ENCODE peak calls at places on chromosomes 7 and 10, in ten cellular contexts. One of them, this sample, is unnamed.

GRCh38 chr10:1638889-1639418 is 98.4 kb downstream of the ADARB2 start:
- DNase-seq in AG09309: no peak
- DNase-seq in fibroblast of mammary gland: no peak
- DNase-seq in CD8-positive, alpha-beta T cell: no peak
- DNase-seq in A673: no peak
- DNase-seq in A549: no peak
- DNase-seq in endothelial cell: no peak
- DNase-seq in GM10248: no peak
- DNase-seq in HCT116: no peak
- DNase-seq in RWPE1: no peak
- DNase-seq in this sample: no peak

GRCh38 chr10:93379366-93380042 is 102.6 kb downstream of the MYOF start:
- DNase-seq in AG09309: no peak
- DNase-seq in fibroblast of mammary gland: peak
- DNase-seq in CD8-positive, alpha-beta T cell: no peak
- DNase-seq in A673: peak
- DNase-seq in A549: no peak
- DNase-seq in endothelial cell: no peak
- DNase-seq in GM10248: no peak
- DNase-seq in HCT116: no peak
- DNase-seq in RWPE1: peak
- DNase-seq in this sample: no peak

GRCh38 chr7:67731704-67732103 is 735.1 kb downstream of the TYW1 start:
- DNase-seq in AG09309: no peak
- DNase-seq in fibroblast of mammary gland: no peak
- DNase-seq in CD8-positive, alpha-beta T cell: no peak
- DNase-seq in A673: no peak
- DNase-seq in A549: no peak
- DNase-seq in endothelial cell: no peak
- DNase-seq in GM10248: no peak
- DNase-seq in HCT116: no peak
- DNase-seq in RWPE1: no peak
- DNase-seq in this sample: no peak

GRCh38 chr10:108204528-108205313 is 1040.2 kb upstream of the SORCS1 start:
- DNase-seq in AG09309: no peak
- DNase-seq in fibroblast of mammary gland: peak
- DNase-seq in CD8-positive, alpha-beta T cell: no peak
- DNase-seq in A673: peak
- DNase-seq in A549: no peak
- DNase-seq in endothelial cell: peak
- DNase-seq in GM10248: peak
- DNase-seq in HCT116: no peak
- DNase-seq in RWPE1: peak
- DNase-seq in this sample: peak

GRCh38 chr7:42236266-42237161 is 495 bp downstream of the GLI3 start:
- DNase-seq in AG09309: no peak
- DNase-seq in fibroblast of mammary gland: peak
- DNase-seq in CD8-positive, alpha-beta T cell: no peak
- DNase-seq in A673: peak
- DNase-seq in A549: peak
- DNase-seq in endothelial cell: peak
- DNase-seq in GM10248: peak
- DNase-seq in HCT116: no peak
- DNase-seq in RWPE1: peak
- DNase-seq in this sample: peak

GRCh38 chr10:15461353-15462108 is 90.4 kb upstream of the FAM171A1 start:
- DNase-seq in AG09309: peak
- DNase-seq in fibroblast of mammary gland: peak
- DNase-seq in CD8-positive, alpha-beta T cell: no peak
- DNase-seq in A673: no peak
- DNase-seq in A549: peak
- DNase-seq in endothelial cell: no peak
- DNase-seq in GM10248: no peak
- DNase-seq in HCT116: peak
- DNase-seq in RWPE1: no peak
- DNase-seq in this sample: peak

GRCh38 chr7:137287651-137288258 is 55.8 kb downstream of the PTN start:
- DNase-seq in AG09309: no peak
- DNase-seq in fibroblast of mammary gland: peak
- DNase-seq in CD8-positive, alpha-beta T cell: no peak
- DNase-seq in A673: peak
- DNase-seq in A549: no peak
- DNase-seq in endothelial cell: peak
- DNase-seq in GM10248: no peak
- DNase-seq in HCT116: no peak
- DNase-seq in RWPE1: no peak
- DNase-seq in this sample: no peak

GRCh38 chr7:11313801-11314200 is 340.1 kb downstream of the PHF14 start:
- DNase-seq in AG09309: no peak
- DNase-seq in fibroblast of mammary gland: no peak
- DNase-seq in CD8-positive, alpha-beta T cell: no peak
- DNase-seq in A673: no peak
- DNase-seq in A549: no peak
- DNase-seq in endothelial cell: no peak
- DNase-seq in GM10248: no peak
- DNase-seq in HCT116: no peak
- DNase-seq in RWPE1: no peak
- DNase-seq in this sample: no peak

GRCh38 chr7:94297397-94297838 is 97.3 kb upstream of the COL1A2 start:
- DNase-seq in AG09309: peak
- DNase-seq in fibroblast of mammary gland: peak
- DNase-seq in CD8-positive, alpha-beta T cell: no peak
- DNase-seq in A673: no peak
- DNase-seq in A549: no peak
- DNase-seq in endothelial cell: no peak
- DNase-seq in GM10248: no peak
- DNase-seq in HCT116: no peak
- DNase-seq in RWPE1: peak
- DNase-seq in this sample: no peak

GRCh38 chr10:98041352-98042043 is 11.1 kb upstream of the CRTAC1 start:
- DNase-seq in AG09309: peak
- DNase-seq in fibroblast of mammary gland: peak
- DNase-seq in CD8-positive, alpha-beta T cell: peak
- DNase-seq in A673: peak
- DNase-seq in A549: peak
- DNase-seq in endothelial cell: peak
- DNase-seq in GM10248: peak
- DNase-seq in HCT116: peak
- DNase-seq in RWPE1: peak
- DNase-seq in this sample: peak

GRCh38 chr7:129610709-129611245 is 743 bp upstream of the NRF1 start:
- DNase-seq in AG09309: no peak
- DNase-seq in fibroblast of mammary gland: no peak
- DNase-seq in CD8-positive, alpha-beta T cell: no peak
- DNase-seq in A673: no peak
- DNase-seq in A549: no peak
- DNase-seq in endothelial cell: no peak
- DNase-seq in GM10248: no peak
- DNase-seq in HCT116: no peak
- DNase-seq in RWPE1: no peak
- DNase-seq in this sample: no peak

GRCh38 chr10:14578060-14578952 is 196.4 kb downstream of the FAM107B start:
- DNase-seq in AG09309: no peak
- DNase-seq in fibroblast of mammary gland: no peak
- DNase-seq in CD8-positive, alpha-beta T cell: no peak
- DNase-seq in A673: peak
- DNase-seq in A549: no peak
- DNase-seq in endothelial cell: no peak
- DNase-seq in GM10248: no peak
- DNase-seq in HCT116: no peak
- DNase-seq in RWPE1: no peak
- DNase-seq in this sample: no peak

GRCh38 chr10:100858258-100858657 is 54.5 kb upstream of the SLF2 start:
- DNase-seq in AG09309: no peak
- DNase-seq in fibroblast of mammary gland: no peak
- DNase-seq in CD8-positive, alpha-beta T cell: no peak
- DNase-seq in A673: no peak
- DNase-seq in A549: no peak
- DNase-seq in endothelial cell: no peak
- DNase-seq in GM10248: no peak
- DNase-seq in HCT116: no peak
- DNase-seq in RWPE1: no peak
- DNase-seq in this sample: no peak

GRCh38 chr10:100863433-100863832 is 49.3 kb upstream of the SLF2 start:
- DNase-seq in AG09309: no peak
- DNase-seq in fibroblast of mammary gland: no peak
- DNase-seq in CD8-positive, alpha-beta T cell: no peak
- DNase-seq in A673: no peak
- DNase-seq in A549: no peak
- DNase-seq in endothelial cell: no peak
- DNase-seq in GM10248: no peak
- DNase-seq in HCT116: no peak
- DNase-seq in RWPE1: no peak
- DNase-seq in this sample: no peak

GRCh38 chr10:100858742-100859141 is 54.0 kb upstream of the SLF2 start:
- DNase-seq in AG09309: no peak
- DNase-seq in fibroblast of mammary gland: no peak
- DNase-seq in CD8-positive, alpha-beta T cell: no peak
- DNase-seq in A673: no peak
- DNase-seq in A549: no peak
- DNase-seq in endothelial cell: no peak
- DNase-seq in GM10248: no peak
- DNase-seq in HCT116: no peak
- DNase-seq in RWPE1: no peak
- DNase-seq in this sample: no peak

GRCh38 chr10:100864981-100865380 is 47.8 kb upstream of the SLF2 start:
- DNase-seq in AG09309: no peak
- DNase-seq in fibroblast of mammary gland: no peak
- DNase-seq in CD8-positive, alpha-beta T cell: no peak
- DNase-seq in A673: no peak
- DNase-seq in A549: no peak
- DNase-seq in endothelial cell: no peak
- DNase-seq in GM10248: no peak
- DNase-seq in HCT116: no peak
- DNase-seq in RWPE1: no peak
- DNase-seq in this sample: no peak

DNA sequence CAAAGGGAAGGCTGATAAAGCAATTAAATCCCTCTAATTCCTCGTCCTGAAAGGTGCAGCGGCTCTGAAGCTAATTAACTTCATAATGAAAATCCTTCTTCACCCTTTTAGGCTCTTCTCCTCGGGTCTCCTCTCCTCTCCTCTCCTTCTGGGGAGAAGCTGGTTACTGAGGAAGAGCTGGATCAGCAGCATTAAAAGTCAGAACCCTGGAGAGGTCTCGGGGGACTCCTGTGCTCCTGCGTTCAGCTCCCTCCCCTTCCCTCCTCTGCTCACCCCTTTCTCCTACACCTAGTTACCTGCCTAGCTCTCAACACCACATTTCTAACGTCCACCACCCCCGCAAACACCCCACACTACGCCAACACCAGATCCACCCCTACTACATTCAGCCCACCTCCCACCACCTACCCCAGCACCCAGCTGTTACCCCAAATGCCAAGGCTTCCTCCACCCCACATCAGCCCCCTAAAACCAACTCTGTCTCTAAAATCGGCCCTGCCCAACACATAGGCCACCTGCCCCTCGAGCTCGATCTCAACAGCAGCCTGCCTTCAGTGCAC is 53.5 kb upstream of the SLF2 start:
- DNase-seq in AG09309: no peak
- DNase-seq in fibroblast of mammary gland: no peak
- DNase-seq in CD8-positive, alpha-beta T cell: no peak
- DNase-seq in A673: no peak
- DNase-seq in A549: no peak
- DNase-seq in endothelial cell: no peak
- DNase-seq in GM10248: no peak
- DNase-seq in HCT116: no peak
- DNase-seq in RWPE1: no peak
- DNase-seq in this sample: no peak
- TF ChIP-seq CTCF in AG09309: no peak
- TF ChIP-seq CTCF in fibroblast of mammary gland: no peak
- TF ChIP-seq CTCF in CD8-positive, alpha-beta T cell: no peak
- TF ChIP-seq CTCF in A673: no peak
- TF ChIP-seq CTCF in A549: no peak
- TF ChIP-seq CTCF in endothelial cell: no peak
- TF ChIP-seq CTCF in GM10248: no peak
- TF ChIP-seq CTCF in HCT116: no peak
- TF ChIP-seq CTCF in RWPE1: no peak
- TF ChIP-seq CTCF in this sample: no peak

DNA sequence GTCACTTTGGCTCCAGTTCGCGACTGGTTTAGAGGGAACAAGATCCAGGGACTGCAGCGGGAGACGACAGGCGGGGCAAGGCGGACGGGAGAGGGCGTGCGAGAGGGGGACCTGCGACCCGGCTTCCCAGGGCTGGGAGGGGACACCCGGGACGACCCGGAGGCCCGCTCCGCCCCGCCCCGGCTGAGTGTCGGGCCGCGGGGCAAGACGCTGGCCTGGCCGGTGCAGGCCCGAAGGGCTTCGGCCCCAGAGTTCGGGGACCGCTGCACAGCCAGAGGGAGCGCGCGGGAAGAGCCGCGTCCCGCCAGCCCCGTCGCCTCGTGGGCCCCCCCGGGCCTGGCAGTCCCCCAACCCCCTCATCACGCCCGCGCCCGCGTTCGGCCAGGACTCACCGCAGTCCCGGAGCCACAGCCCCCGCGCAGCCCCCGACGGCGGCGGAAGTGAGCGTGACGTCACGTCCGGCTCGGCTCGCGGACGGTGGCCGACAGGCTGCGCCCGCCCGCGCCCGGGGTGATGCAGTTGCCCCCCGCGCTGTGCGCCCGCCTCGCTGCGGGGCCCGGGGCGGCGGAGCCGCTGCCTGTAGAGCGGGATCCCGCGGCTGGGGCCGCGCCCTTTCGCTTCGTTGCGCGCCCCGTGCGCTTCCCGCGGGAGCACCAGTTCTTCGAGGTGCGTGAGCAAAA is at the start of the genes TUBGCP2 and ZNF511:
- DNase-seq in AG09309: peak
- DNase-seq in fibroblast of mammary gland: peak
- DNase-seq in CD8-positive, alpha-beta T cell: peak
- DNase-seq in A673: peak
- DNase-seq in A549: peak
- DNase-seq in endothelial cell: peak
- DNase-seq in GM10248: peak
- DNase-seq in HCT116: no peak
- DNase-seq in RWPE1: peak
- DNase-seq in this sample: peak
- TF ChIP-seq CTCF in AG09309: no peak
- TF ChIP-seq CTCF in fibroblast of mammary gland: no peak
- TF ChIP-seq CTCF in CD8-positive, alpha-beta T cell: no peak
- TF ChIP-seq CTCF in A673: peak
- TF ChIP-seq CTCF in A549: no peak
- TF ChIP-seq CTCF in endothelial cell: no peak
- TF ChIP-seq CTCF in GM10248: no peak
- TF ChIP-seq CTCF in HCT116: no peak
- TF ChIP-seq CTCF in RWPE1: no peak
- TF ChIP-seq CTCF in this sample: peak

GRCh38 chr10:57849726-57850357 is 417.9 kb downstream of the IPMK start:
- DNase-seq in AG09309: no peak
- DNase-seq in fibroblast of mammary gland: peak
- DNase-seq in CD8-positive, alpha-beta T cell: no peak
- DNase-seq in A673: peak
- DNase-seq in A549: no peak
- DNase-seq in endothelial cell: no peak
- DNase-seq in GM10248: no peak
- DNase-seq in HCT116: no peak
- DNase-seq in RWPE1: peak
- DNase-seq in this sample: no peak
- TF ChIP-seq CTCF in AG09309: peak
- TF ChIP-seq CTCF in fibroblast of mammary gland: no peak
- TF ChIP-seq CTCF in CD8-positive, alpha-beta T cell: no peak
- TF ChIP-seq CTCF in A673: peak
- TF ChIP-seq CTCF in A549: peak
- TF ChIP-seq CTCF in endothelial cell: peak
- TF ChIP-seq CTCF in GM10248: no peak
- TF ChIP-seq CTCF in HCT116: no peak
- TF ChIP-seq CTCF in RWPE1: peak
- TF ChIP-seq CTCF in this sample: peak

GRCh38 chr10:78937800-78938694 is 130.7 kb upstream of the ZMIZ1 start:
- DNase-seq in AG09309: no peak
- DNase-seq in fibroblast of mammary gland: no peak
- DNase-seq in CD8-positive, alpha-beta T cell: no peak
- DNase-seq in A673: peak
- DNase-seq in A549: peak
- DNase-seq in endothelial cell: peak
- DNase-seq in GM10248: no peak
- DNase-seq in HCT116: no peak
- DNase-seq in RWPE1: peak
- DNase-seq in this sample: peak
- TF ChIP-seq CTCF in AG09309: no peak
- TF ChIP-seq CTCF in fibroblast of mammary gland: no peak
- TF ChIP-seq CTCF in CD8-positive, alpha-beta T cell: no peak
- TF ChIP-seq CTCF in A673: peak
- TF ChIP-seq CTCF in A549: peak
- TF ChIP-seq CTCF in endothelial cell: no peak
- TF ChIP-seq CTCF in GM10248: no peak
- TF ChIP-seq CTCF in HCT116: peak
- TF ChIP-seq CTCF in RWPE1: no peak
- TF ChIP-seq CTCF in this sample: peak

This sample was measured in GM13977.